ENCODE peak calls at places on chromosomes 13 and 19, in seven cellular contexts. S is astrocyte of the spinal cord; K is activated naive CD4-positive, alpha-beta T cell treated with Interleukin-2 at 50 U/mL for 16 hours; D is T-helper 9 cell; R is left ventricle myocardium inferior; X is activated T-helper 1 cell treated with Interleukin-2 at 50 U/mL for 16 hours; C is GM04503. J is an unnamed sample.

GRCh38 chr13:94764576-94765321 is 52.4 kb upstream of the SOX21 start:
- DNase-seq in S (peak), K (no peak), D (no peak), R (no peak), X (no peak), C (no peak), J (no peak)

GRCh38 chr19:46955114-46955812 is 64.4 kb upstream of the NPAS1 start:
- DNase-seq in S (no peak), K (peak), D (peak), R (no peak), X (peak), C (no peak), J (no peak)

GRCh38 chr19:50759886-50760285 is 10.4 kb upstream of the GPR32 start:
- DNase-seq in S (no peak), K (no peak), D (no peak), R (no peak), X (no peak), C (no peak), J (no peak)

GRCh38 chr19:49976496-49976895 is 15.5 kb upstream of the SIGLEC11 start:
- DNase-seq in S (no peak), K (no peak), D (no peak), R (no peak), X (no peak), C (no peak), J (no peak)

GRCh38 chr13:36163809-36164308 is 32.7 kb upstream of the DCLK1 start:
- DNase-seq in S (peak), K (no peak), D (no peak), R (peak), X (no peak), C (no peak), J (peak)

GRCh38 chr13:108037348-108037747 is 178.0 kb downstream of the LIG4 start:
- DNase-seq in S (no peak), K (no peak), D (no peak), R (no peak), X (no peak), C (no peak), J (peak)

GRCh38 chr13:48505597-48506091 is 27.2 kb downstream of the RCBTB2 start:
- DNase-seq in S (no peak), K (peak), D (peak), R (no peak), X (peak), C (peak), J (peak)

GRCh38 chr19:32336259-32337111 is 8.9 kb upstream of the ZNF507 start:
- DNase-seq in S (peak), K (no peak), D (no peak), R (peak), X (no peak), C (no peak), J (no peak)

GRCh38 chr19:42325896-42326771 is 699 bp downstream of the MEGF8 start:
- DNase-seq in S (no peak), K (peak), D (peak), R (peak), X (no peak), C (no peak), J (no peak)

GRCh38 chr13:32645854-32646253 is 59.6 kb downstream of the PDS5B start:
- DNase-seq in S (no peak), K (peak), D (no peak), R (no peak), X (no peak), C (no peak), J (no peak)

GRCh38 chr13:114142640-114143490 is 10.4 kb upstream of the RASA3 start:
- DNase-seq in S (no peak), K (peak), D (peak), R (no peak), X (peak), C (no peak), J (no peak)

GRCh38 chr13:91123456-91124127 is 223.9 kb upstream of the MIR17HG start:
- DNase-seq in S (no peak), K (no peak), D (no peak), R (no peak), X (no peak), C (no peak), J (no peak)

GRCh38 chr13:97944396-97945029 is 9.0 kb upstream of the IPO5 start:
- DNase-seq in S (peak), K (no peak), D (no peak), R (no peak), X (no peak), C (no peak), J (peak)

GRCh38 chr19:8224394-8225145 is 15.4 kb downstream of the CERS4 start:
- DNase-seq in S (no peak), K (no peak), D (no peak), R (peak), X (no peak), C (no peak), J (peak)

GRCh38 chr19:43660301-43660700 is 9.7 kb downstream of the PLAUR start:
- DNase-seq in S (no peak), K (no peak), D (no peak), R (no peak), X (no peak), C (no peak), J (no peak)

GRCh38 chr13:112943309-112944125 is 25.5 kb upstream of the MCF2L start:
- DNase-seq in S (peak), K (peak), D (no peak), R (peak), X (no peak), C (no peak), J (peak)

GRCh38 chr19:38191747-38192146 is 32.3 kb downstream of the DPF1 start:
- DNase-seq in S (no peak), K (no peak), D (no peak), R (no peak), X (no peak), C (no peak), J (no peak)

GRCh38 chr19:29467824-29468401 is 57.9 kb upstream of the VSTM2B start:
- DNase-seq in S (no peak), K (peak), D (no peak), R (no peak), X (no peak), C (no peak), J (peak)

GRCh38 chr19:2268480-2268830 is 12.2 kb upstream of the JSRP1 start:
- DNase-seq in S (no peak), K (no peak), D (no peak), R (no peak), X (no peak), C (no peak), J (no peak)

GRCh38 chr13:47188802-47189201 is 291.9 kb upstream of the HTR2A start:
- DNase-seq in S (no peak), K (no peak), D (no peak), R (no peak), X (no peak), C (peak), J (peak)

GRCh38 chr19:56764296-56764695 is 76.2 kb downstream of the PEG3 start:
- DNase-seq in S (no peak), K (no peak), D (no peak), R (no peak), X (no peak), C (no peak), J (no peak)

GRCh38 chr19:43476606-43477005 is 11.2 kb upstream of the LYPD3 start:
- DNase-seq in S (peak), K (no peak), D (no peak), R (no peak), X (no peak), C (peak), J (peak)

GRCh38 chr13:71525004-71525403 is 342.0 kb downstream of the DACH1 start:
- DNase-seq in S (no peak), K (no peak), D (no peak), R (no peak), X (no peak), C (no peak), J (no peak)

GRCh38 chr19:16612631-16613030 is 15.4 kb downstream of the MED26 start:
- DNase-seq in S (no peak), K (no peak), D (no peak), R (no peak), X (no peak), C (no peak), J (no peak)

GRCh38 chr13:104571161-104571889 is 1505.1 kb upstream of the SLC10A2 start:
- DNase-seq in S (peak), K (no peak), D (no peak), R (no peak), X (no peak), C (peak), J (peak)

GRCh38 chr13:45473627-45474026 is 8.9 kb downstream of the COG3 start:
- DNase-seq in S (no peak), K (no peak), D (no peak), R (no peak), X (no peak), C (no peak), J (no peak)

GRCh38 chr13:102651892-102652291 is 43.0 kb downstream of the METTL21C start:
- DNase-seq in S (peak), K (no peak), D (no peak), R (no peak), X (no peak), C (peak), J (peak)

GRCh38 chr13:38753878-38754277 is 67.0 kb downstream of the FREM2 start:
- DNase-seq in S (no peak), K (no peak), D (no peak), R (no peak), X (no peak), C (no peak), J (no peak)

GRCh38 chr19:4390862-4391693 is 9.3 kb downstream of the SH3GL1 start:
- DNase-seq in S (no peak), K (no peak), D (no peak), R (no peak), X (no peak), C (no peak), J (no peak)

GRCh38 chr19:33535176-33535575 is 13.6 kb upstream of the PEPD start:
- DNase-seq in S (peak), K (no peak), D (no peak), R (no peak), X (no peak), C (no peak), J (no peak)

GRCh38 chr13:113639661-113640262 is 18.2 kb downstream of the ATP4B start:
- DNase-seq in S (no peak), K (no peak), D (no peak), R (peak), X (no peak), C (no peak), J (no peak)

GRCh38 chr19:44602071-44602470 is 11.3 kb upstream of the IGSF23 start:
- DNase-seq in S (no peak), K (no peak), D (no peak), R (no peak), X (no peak), C (no peak), J (no peak)

GRCh38 chr19:5804516-5805464 is at the start of gene NRTN:
- DNase-seq in S (no peak), K (peak), D (peak), R (no peak), X (peak), C (no peak), J (no peak)

GRCh38 chr13:42968906-42969305 is 23.1 kb downstream of the EPSTI1 start:
- DNase-seq in S (no peak), K (no peak), D (no peak), R (no peak), X (no peak), C (no peak), J (no peak)

GRCh38 chr19:35153701-35154534 is 617 bp upstream of the FXYD5 start:
- DNase-seq in S (no peak), K (peak), D (peak), R (no peak), X (peak), C (no peak), J (peak)

GRCh38 chr13:73765651-73766384 is 368.4 kb downstream of the KLF12 start:
- DNase-seq in S (peak), K (peak), D (peak), R (peak), X (peak), C (no peak), J (no peak)

GRCh38 chr13:103883152-103883551 is 816.9 kb upstream of the SLC10A2 start:
- DNase-seq in S (peak), K (no peak), D (no peak), R (peak), X (no peak), C (peak), J (peak)

GRCh38 chr13:113981201-113981605 is 7.3 kb upstream of the C13orf46 start:
- DNase-seq in S (peak), K (no peak), D (no peak), R (peak), X (no peak), C (no peak), J (peak)

GRCh38 chr13:77492982-77493381 is 42.5 kb upstream of the SCEL start:
- DNase-seq in S (peak), K (no peak), D (no peak), R (no peak), X (no peak), C (no peak), J (no peak)

GRCh38 chr19:49327878-49328544 is 3.0 kb upstream of the SLC6A16 start:
- DNase-seq in S (no peak), K (peak), D (peak), R (no peak), X (no peak), C (no peak), J (peak)

J was measured in MG63.